ENCODE peak calls at places on chromosome 9, in ten cellular contexts. I, Z, S, V, B, M, R, L, K and Y are unnamed samples.

GRCh38 chr9:71446499-71447411 is 321.6 kb downstream of the CEMIP2 start:
- DNase-seq in I (peak; percentile 24), M (peak; percentile 1), Z (peak; percentile 38), K (peak; percentile 68), L (peak; percentile 97), B (peak; percentile 84), V (peak; percentile 73), S (no peak), R (peak; percentile 88), Y (peak; percentile 55)

GRCh38 chr9:11159318-11159862 is 546.6 kb upstream of the PTPRD start:
- DNase-seq in S (no peak), L (no peak), V (no peak), B (no peak), K (no peak), Z (no peak), R (no peak), M (no peak), I (no peak), Y (no peak)

GRCh38 chr9:117917873-117918272 is 213.7 kb downstream of the TLR4 start:
- DNase-seq in S (no peak), R (no peak), I (no peak), M (no peak), B (no peak), L (no peak), Z (no peak), K (no peak), V (no peak), Y (no peak)

GRCh38 chr9:121808781-121809180 is 157.3 kb downstream of the DAB2IP start:
- DNase-seq in V (no peak), M (no peak), Z (no peak), B (no peak), R (no peak), S (no peak), I (no peak), K (no peak), L (no peak), Y (no peak)

GRCh38 chr9:16223074-16223871 is 647.2 kb downstream of the BNC2 start:
- DNase-seq in R (no peak), Z (no peak), V (no peak), K (no peak), I (peak; percentile 25), M (no peak), B (no peak), L (no peak), S (no peak), Y (no peak)

GRCh38 chr9:97307500-97308163 is at the start of gene CCDC180:
- DNase-seq in Z (peak; percentile 41), V (no peak), I (peak; percentile 58), K (peak; percentile 58), L (peak; percentile 53), M (no peak), B (no peak), S (no peak), R (peak; percentile 45), Y (no peak)

GRCh38 chr9:89675403-89675771 is 70.6 kb downstream of the GADD45G start:
- DNase-seq in L (no peak), I (peak; percentile 66), B (no peak), Z (no peak), S (peak; percentile 59), M (no peak), R (no peak), K (no peak), V (peak; percentile 22), Y (no peak)

GRCh38 chr9:100394819-100395218 is 32.1 kb upstream of the MSANTD3 start:
- DNase-seq in B (no peak), S (no peak), M (peak; percentile 5), L (no peak), R (no peak), Z (peak; percentile 59), I (no peak), K (peak; percentile 60), V (no peak), Y (no peak)

GRCh38 chr9:35826071-35826701 is 2.3 kb downstream of the FAM221B start:
- DNase-seq in R (no peak), Z (peak; percentile 65), B (peak; percentile 48), M (peak; percentile 27), V (no peak), I (no peak), K (peak; percentile 83), S (no peak), L (peak; percentile 83), Y (no peak)

GRCh38 chr9:101476576-101477208 is 41.1 kb upstream of the ALDOB start:
- DNase-seq in L (no peak), V (no peak), B (no peak), M (no peak), R (no peak), Z (no peak), I (no peak), K (no peak), S (peak; percentile 27), Y (no peak)

DNA sequence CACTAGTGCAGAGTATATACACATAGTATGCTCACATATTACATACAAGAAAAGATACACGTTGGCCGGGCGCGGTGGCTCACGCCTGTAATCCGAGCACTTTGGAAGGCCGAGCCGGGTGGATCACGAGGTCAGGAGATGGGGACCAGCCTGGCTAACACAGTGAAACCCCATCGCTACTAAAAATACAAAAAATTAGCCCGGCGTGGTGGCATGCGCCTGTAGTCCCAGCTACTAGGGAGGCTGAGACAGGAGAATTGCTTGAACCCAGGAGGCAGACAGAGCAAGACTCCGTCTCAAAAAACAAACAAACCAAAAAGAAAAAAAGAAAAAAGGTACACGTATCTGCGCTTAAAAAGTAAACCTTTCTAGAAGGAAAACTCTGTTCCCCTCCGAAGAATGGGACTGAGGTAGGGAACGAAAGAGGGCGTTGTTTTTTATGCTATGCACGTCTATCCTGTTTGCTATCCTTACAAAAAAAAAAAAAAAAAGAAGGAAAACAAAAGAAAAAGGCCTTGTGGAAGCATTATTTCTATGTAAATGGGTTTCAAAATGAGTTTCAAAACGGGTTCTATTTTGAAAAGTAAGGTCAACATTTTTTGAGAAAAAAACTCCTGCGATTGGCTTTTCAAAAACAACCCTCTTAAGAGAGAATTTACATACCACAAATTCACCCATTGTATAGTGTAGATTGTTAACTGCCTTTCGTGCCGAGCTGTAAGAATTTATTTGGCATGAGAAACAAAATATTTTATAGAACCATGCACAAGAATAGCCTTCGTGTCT is 1.2 kb downstream of the AK3 start:
- DNase-seq in R (no peak), V (peak; percentile 5), I (peak; percentile 49), L (peak; percentile 23), B (no peak), M (no peak), K (peak; percentile 24), S (no peak), Z (no peak), Y (no peak)
- TF ChIP-seq CTCF in R (no peak), V (no peak), I (no peak), L (no peak), B (no peak), M (no peak), K (no peak), S (no peak), Z (no peak), Y (no peak)

GRCh38 chr9:37870799-37871176 is 33.1 kb downstream of the SLC25A51 start:
- DNase-seq in V (no peak), B (no peak), R (no peak), M (no peak), I (no peak), Z (no peak), L (no peak), K (no peak), S (no peak), Y (no peak)

GRCh38 chr9:37880916-37881479 is 22.9 kb downstream of the SLC25A51 start:
- DNase-seq in V (no peak), R (no peak), Z (no peak), S (no peak), L (no peak), B (no peak), K (no peak), M (no peak), I (no peak), Y (no peak)

GRCh38 chr9:37873955-37874354 is 30.0 kb downstream of the SLC25A51 start:
- DNase-seq in Z (no peak), R (no peak), L (no peak), B (no peak), K (no peak), M (no peak), I (no peak), S (no peak), V (no peak), Y (no peak)

DNA sequence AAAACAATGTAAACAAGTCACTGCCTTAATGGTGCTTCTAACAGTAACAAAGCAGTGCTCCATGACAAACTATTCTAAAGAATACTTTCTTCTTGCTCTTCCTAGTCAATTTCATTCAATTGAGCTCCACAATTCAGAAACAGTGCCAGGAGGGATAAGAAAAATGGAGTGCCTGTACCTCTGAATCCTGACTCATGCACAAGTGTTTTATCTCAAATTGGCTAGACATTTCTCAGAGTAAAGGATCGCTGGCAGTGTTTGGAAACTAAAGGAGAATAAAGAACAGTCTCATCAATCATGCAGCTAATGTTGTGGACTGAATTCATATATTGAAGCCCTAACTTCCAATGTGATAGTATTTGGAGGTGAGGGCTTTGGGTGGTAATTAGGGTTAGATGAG is 27.6 kb downstream of the SLC25A51 start:
- DNase-seq in V (no peak), Z (no peak), K (peak; percentile 47), S (no peak), L (no peak), B (no peak), M (no peak), R (no peak), I (no peak), Y (no peak)
- TF ChIP-seq CTCF in V (no peak), Z (no peak), K (no peak), S (no peak), L (no peak), B (no peak), M (no peak), R (no peak), I (no peak), Y (no peak)

DNA sequence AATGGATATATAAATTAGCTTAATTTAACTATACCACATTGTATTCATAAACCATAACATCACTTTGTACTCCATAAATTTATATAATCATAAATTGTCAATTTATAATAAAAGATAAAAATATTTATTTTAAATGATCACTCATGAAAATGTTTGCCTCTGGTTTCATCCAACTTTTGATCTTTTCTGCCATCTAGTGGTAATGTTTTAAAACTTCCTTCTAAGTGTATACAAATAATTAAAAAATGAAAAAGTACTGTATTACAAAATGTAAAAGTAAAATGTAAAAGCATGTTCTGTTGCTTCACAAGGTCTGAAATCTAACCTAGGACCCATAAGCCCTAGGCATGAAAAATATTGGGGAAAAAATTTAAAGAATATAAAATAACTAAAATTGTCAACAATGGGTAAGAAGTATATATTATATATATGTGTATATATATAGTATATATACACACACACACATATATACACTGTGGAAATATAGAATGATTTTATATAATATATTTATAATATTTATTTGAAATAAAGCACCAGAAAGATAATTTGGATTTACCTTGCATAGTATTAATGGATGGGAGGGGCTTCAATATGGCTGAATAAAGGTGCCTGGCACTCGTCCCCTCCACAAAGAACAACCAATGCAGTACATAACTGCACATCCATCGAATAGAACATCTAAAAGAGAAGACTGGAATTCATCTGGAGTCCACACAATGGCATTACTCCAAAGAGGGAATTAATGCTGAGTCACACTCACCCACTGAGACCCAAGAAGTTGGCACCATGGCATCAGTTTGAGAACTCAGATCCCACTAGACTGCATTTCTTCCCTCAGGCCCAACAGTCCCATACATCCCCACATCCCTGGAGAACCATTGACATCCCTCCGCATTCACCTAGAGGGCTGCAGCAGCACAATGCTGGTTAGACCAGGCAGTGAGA is 32.5 kb downstream of the ANXA1 start:
- DNase-seq in S (no peak), V (no peak), B (no peak), R (no peak), M (peak; percentile 5), L (peak; percentile 54), K (peak; percentile 77), Z (peak; percentile 60), I (no peak), Y (no peak)
- TF ChIP-seq CTCF in S (peak; percentile 71), V (peak; percentile 82), B (peak; percentile 84), R (peak; percentile 54), M (peak; percentile 30), L (peak; percentile 65), K (peak; percentile 25), Z (peak; percentile 52), I (peak; percentile 53), Y (peak; percentile 71)

GRCh38 chr9:76150016-76150415 is 244.2 kb downstream of the RFK start:
- DNase-seq in M (no peak), Z (no peak), R (no peak), I (no peak), V (no peak), K (no peak), S (no peak), L (no peak), B (no peak), Y (no peak)
- TF ChIP-seq CTCF in M (no peak), Z (no peak), R (no peak), I (no peak), V (no peak), K (no peak), S (no peak), L (no peak), B (no peak), Y (no peak)